ENCODE peak calls at places on chromosomes 4 and X, in seven cellular contexts. One of them, this sample, is unnamed.

GRCh38 chr4:144366425-144366824 is 225.9 kb upstream of the GYPA start:
- DNase-seq in right atrium auricular region: no peak
- DNase-seq in stimulated activated CD4-positive, alpha-beta T cell treated with anti-CD3 and anti-CD28 coated beads, TNF-alpha, amount 100 ng/mL, for 48 hours: no peak
- DNase-seq in iPS-NIHi11: no peak
- DNase-seq in Peyer's patch: no peak
- DNase-seq in stimulated activated naive CD4-positive, alpha-beta T cell: no peak
- DNase-seq in psoas muscle: no peak
- DNase-seq in this sample: no peak

GRCh38 chrX:33336783-33337182 is 125.4 kb upstream of the DMD start:
- DNase-seq in right atrium auricular region: no peak
- DNase-seq in stimulated activated CD4-positive, alpha-beta T cell treated with anti-CD3 and anti-CD28 coated beads, TNF-alpha, amount 100 ng/mL, for 48 hours: no peak
- DNase-seq in iPS-NIHi11: no peak
- DNase-seq in Peyer's patch: no peak
- DNase-seq in stimulated activated naive CD4-positive, alpha-beta T cell: no peak
- DNase-seq in psoas muscle: no peak
- DNase-seq in this sample: no peak

GRCh38 chr4:142129473-142129872 is 493.1 kb downstream of the IL15 start:
- DNase-seq in right atrium auricular region: no peak
- DNase-seq in stimulated activated CD4-positive, alpha-beta T cell treated with anti-CD3 and anti-CD28 coated beads, TNF-alpha, amount 100 ng/mL, for 48 hours: no peak
- DNase-seq in iPS-NIHi11: no peak
- DNase-seq in Peyer's patch: no peak
- DNase-seq in stimulated activated naive CD4-positive, alpha-beta T cell: no peak
- DNase-seq in psoas muscle: no peak
- DNase-seq in this sample: no peak

GRCh38 chr4:5824635-5825034 is 68.3 kb downstream of the CRMP1 start:
- DNase-seq in right atrium auricular region: no peak
- DNase-seq in stimulated activated CD4-positive, alpha-beta T cell treated with anti-CD3 and anti-CD28 coated beads, TNF-alpha, amount 100 ng/mL, for 48 hours: no peak
- DNase-seq in iPS-NIHi11: peak
- DNase-seq in Peyer's patch: no peak
- DNase-seq in stimulated activated naive CD4-positive, alpha-beta T cell: no peak
- DNase-seq in psoas muscle: no peak
- DNase-seq in this sample: peak

GRCh38 chr4:23374280-23374679 is 515.6 kb downstream of the PPARGC1A start:
- DNase-seq in right atrium auricular region: no peak
- DNase-seq in stimulated activated CD4-positive, alpha-beta T cell treated with anti-CD3 and anti-CD28 coated beads, TNF-alpha, amount 100 ng/mL, for 48 hours: no peak
- DNase-seq in iPS-NIHi11: no peak
- DNase-seq in Peyer's patch: no peak
- DNase-seq in stimulated activated naive CD4-positive, alpha-beta T cell: no peak
- DNase-seq in psoas muscle: no peak
- DNase-seq in this sample: no peak

GRCh38 chr4:813900-814299 is 12.0 kb downstream of the CPLX1 start:
- DNase-seq in right atrium auricular region: no peak
- DNase-seq in stimulated activated CD4-positive, alpha-beta T cell treated with anti-CD3 and anti-CD28 coated beads, TNF-alpha, amount 100 ng/mL, for 48 hours: no peak
- DNase-seq in iPS-NIHi11: no peak
- DNase-seq in Peyer's patch: no peak
- DNase-seq in stimulated activated naive CD4-positive, alpha-beta T cell: no peak
- DNase-seq in psoas muscle: no peak
- DNase-seq in this sample: no peak

GRCh38 chr4:53889335-53890084 is 174.9 kb downstream of the CHIC2 start:
- DNase-seq in right atrium auricular region: no peak
- DNase-seq in stimulated activated CD4-positive, alpha-beta T cell treated with anti-CD3 and anti-CD28 coated beads, TNF-alpha, amount 100 ng/mL, for 48 hours: no peak
- DNase-seq in iPS-NIHi11: no peak
- DNase-seq in Peyer's patch: no peak
- DNase-seq in stimulated activated naive CD4-positive, alpha-beta T cell: no peak
- DNase-seq in psoas muscle: no peak
- DNase-seq in this sample: no peak

GRCh38 chr4:9963328-9963727 is 58.0 kb downstream of the SLC2A9 start:
- DNase-seq in right atrium auricular region: no peak
- DNase-seq in stimulated activated CD4-positive, alpha-beta T cell treated with anti-CD3 and anti-CD28 coated beads, TNF-alpha, amount 100 ng/mL, for 48 hours: no peak
- DNase-seq in iPS-NIHi11: no peak
- DNase-seq in Peyer's patch: no peak
- DNase-seq in stimulated activated naive CD4-positive, alpha-beta T cell: no peak
- DNase-seq in psoas muscle: no peak
- DNase-seq in this sample: no peak

GRCh38 chrX:13376857-13377441 is 57.1 kb upstream of the ATXN3L start:
- DNase-seq in right atrium auricular region: no peak
- DNase-seq in stimulated activated CD4-positive, alpha-beta T cell treated with anti-CD3 and anti-CD28 coated beads, TNF-alpha, amount 100 ng/mL, for 48 hours: no peak
- DNase-seq in iPS-NIHi11: no peak
- DNase-seq in Peyer's patch: no peak
- DNase-seq in stimulated activated naive CD4-positive, alpha-beta T cell: no peak
- DNase-seq in psoas muscle: no peak
- DNase-seq in this sample: no peak

GRCh38 chrX:51336584-51336983 is 4.0 kb downstream of the NUDT10 start:
- DNase-seq in right atrium auricular region: no peak
- DNase-seq in stimulated activated CD4-positive, alpha-beta T cell treated with anti-CD3 and anti-CD28 coated beads, TNF-alpha, amount 100 ng/mL, for 48 hours: no peak
- DNase-seq in iPS-NIHi11: peak
- DNase-seq in Peyer's patch: peak
- DNase-seq in stimulated activated naive CD4-positive, alpha-beta T cell: no peak
- DNase-seq in psoas muscle: no peak
- DNase-seq in this sample: no peak

GRCh38 chr4:3009422-3009821 is 46.1 kb downstream of the GRK4 start:
- DNase-seq in right atrium auricular region: no peak
- DNase-seq in stimulated activated CD4-positive, alpha-beta T cell treated with anti-CD3 and anti-CD28 coated beads, TNF-alpha, amount 100 ng/mL, for 48 hours: no peak
- DNase-seq in iPS-NIHi11: peak
- DNase-seq in Peyer's patch: no peak
- DNase-seq in stimulated activated naive CD4-positive, alpha-beta T cell: no peak
- DNase-seq in psoas muscle: no peak
- DNase-seq in this sample: peak

GRCh38 chr4:36269116-36269515 is 12.3 kb upstream of the DTHD1 start:
- DNase-seq in right atrium auricular region: no peak
- DNase-seq in stimulated activated CD4-positive, alpha-beta T cell treated with anti-CD3 and anti-CD28 coated beads, TNF-alpha, amount 100 ng/mL, for 48 hours: no peak
- DNase-seq in iPS-NIHi11: no peak
- DNase-seq in Peyer's patch: no peak
- DNase-seq in stimulated activated naive CD4-positive, alpha-beta T cell: no peak
- DNase-seq in psoas muscle: no peak
- DNase-seq in this sample: no peak

GRCh38 chr4:15231265-15232091 is 196.4 kb upstream of the C1QTNF7 start:
- DNase-seq in right atrium auricular region: peak
- DNase-seq in stimulated activated CD4-positive, alpha-beta T cell treated with anti-CD3 and anti-CD28 coated beads, TNF-alpha, amount 100 ng/mL, for 48 hours: peak
- DNase-seq in iPS-NIHi11: peak
- DNase-seq in Peyer's patch: peak
- DNase-seq in stimulated activated naive CD4-positive, alpha-beta T cell: peak
- DNase-seq in psoas muscle: peak
- DNase-seq in this sample: peak

GRCh38 chr4:52263612-52264011 is 212.5 kb downstream of the SPATA18 start:
- DNase-seq in right atrium auricular region: no peak
- DNase-seq in stimulated activated CD4-positive, alpha-beta T cell treated with anti-CD3 and anti-CD28 coated beads, TNF-alpha, amount 100 ng/mL, for 48 hours: no peak
- DNase-seq in iPS-NIHi11: peak
- DNase-seq in Peyer's patch: no peak
- DNase-seq in stimulated activated naive CD4-positive, alpha-beta T cell: no peak
- DNase-seq in psoas muscle: no peak
- DNase-seq in this sample: no peak

GRCh38 chrX:100973411-100973810 is 3.9 kb downstream of the ARL13A start:
- DNase-seq in right atrium auricular region: no peak
- DNase-seq in stimulated activated CD4-positive, alpha-beta T cell treated with anti-CD3 and anti-CD28 coated beads, TNF-alpha, amount 100 ng/mL, for 48 hours: no peak
- DNase-seq in iPS-NIHi11: no peak
- DNase-seq in Peyer's patch: no peak
- DNase-seq in stimulated activated naive CD4-positive, alpha-beta T cell: no peak
- DNase-seq in psoas muscle: no peak
- DNase-seq in this sample: no peak

GRCh38 chrX:96372313-96373046 is 312.2 kb upstream of the DIAPH2 start:
- DNase-seq in right atrium auricular region: no peak
- DNase-seq in stimulated activated CD4-positive, alpha-beta T cell treated with anti-CD3 and anti-CD28 coated beads, TNF-alpha, amount 100 ng/mL, for 48 hours: no peak
- DNase-seq in iPS-NIHi11: peak
- DNase-seq in Peyer's patch: no peak
- DNase-seq in stimulated activated naive CD4-positive, alpha-beta T cell: no peak
- DNase-seq in psoas muscle: no peak
- DNase-seq in this sample: peak

GRCh38 chrX:65528705-65529340 is 5.8 kb downstream of the LAS1L start:
- DNase-seq in right atrium auricular region: peak
- DNase-seq in stimulated activated CD4-positive, alpha-beta T cell treated with anti-CD3 and anti-CD28 coated beads, TNF-alpha, amount 100 ng/mL, for 48 hours: peak
- DNase-seq in iPS-NIHi11: peak
- DNase-seq in Peyer's patch: peak
- DNase-seq in stimulated activated naive CD4-positive, alpha-beta T cell: peak
- DNase-seq in psoas muscle: peak
- DNase-seq in this sample: peak

GRCh38 chr4:7399433-7400234 is 35.1 kb downstream of the PSAPL1 start:
- DNase-seq in right atrium auricular region: peak
- DNase-seq in stimulated activated CD4-positive, alpha-beta T cell treated with anti-CD3 and anti-CD28 coated beads, TNF-alpha, amount 100 ng/mL, for 48 hours: no peak
- DNase-seq in iPS-NIHi11: no peak
- DNase-seq in Peyer's patch: no peak
- DNase-seq in stimulated activated naive CD4-positive, alpha-beta T cell: no peak
- DNase-seq in psoas muscle: no peak
- DNase-seq in this sample: no peak

This sample was measured in NT2/D1.